ENCODE peak calls at places on chromosomes 12 and 14, in four cellular contexts. G is H1, Q is GM12878, D is K562. I is an unnamed sample.

GRCh38 chr12:55965941-55966407 is at the start of gene PMEL:
- DNase-seq in D (no peak), Q (no peak), G (no peak), I (no peak)

GRCh38 chr12:92538970-92539749 is 163.6 kb upstream of the PLEKHG7 start:
- DNase-seq in D (peak), Q (peak), G (no peak), I (no peak)

GRCh38 chr12:21656931-21657335 is 709 bp downstream of the LDHB start:
- DNase-seq in Q (no peak), G (no peak), D (peak), I (no peak)

GRCh38 chr12:106309671-106310313 is 7.3 kb downstream of the TCP11L2 start:
- DNase-seq in D (no peak), G (no peak), Q (no peak), I (no peak)

GRCh38 chr14:38158468-38158867 is 49.2 kb upstream of the SSTR1 start:
- DNase-seq in Q (no peak), G (no peak), D (no peak), I (no peak)

GRCh38 chr14:43803076-43803689 is 703.9 kb downstream of the FSCB start:
- DNase-seq in Q (no peak), D (no peak), G (no peak), I (no peak)

GRCh38 chr12:810635-811415 is 58.4 kb downstream of the WNK1 start:
- DNase-seq in D (peak), Q (no peak), G (no peak), I (no peak)

GRCh38 chr12:76786986-76787385 is 23.1 kb downstream of the ZDHHC17 start:
- DNase-seq in Q (no peak), D (peak), G (no peak), I (no peak)

GRCh38 chr12:79119796-79120195 is 255.2 kb downstream of the SYT1 start:
- DNase-seq in Q (no peak), D (no peak), G (peak), I (no peak)

GRCh38 chr12:127235771-127236170 is 1031.2 kb upstream of the TMEM132C start:
- DNase-seq in G (no peak), D (no peak), Q (no peak), I (no peak)

GRCh38 chr14:20476795-20477194 is 7.6 kb downstream of the PNP start:
- DNase-seq in Q (no peak), G (no peak), D (no peak), I (no peak)

GRCh38 chr14:99584823-99585222 is 19.2 kb downstream of the CCDC85C start:
- DNase-seq in Q (no peak), D (no peak), G (no peak), I (no peak)

GRCh38 chr14:50462111-50462510 is 65.4 kb upstream of the CDKL1 start:
- DNase-seq in G (no peak), Q (no peak), D (no peak), I (no peak)

GRCh38 chr12:29499235-29499634 is 1.7 kb upstream of the OVCH1 start:
- DNase-seq in G (no peak), Q (no peak), D (no peak), I (no peak)

GRCh38 chr14:53004976-53005375 is 54.1 kb upstream of the FERMT2 start:
- DNase-seq in D (no peak), Q (no peak), G (no peak), I (no peak)

GRCh38 chr14:48771717-48772116 is 814.5 kb downstream of the RPS29 start:
- DNase-seq in D (no peak), Q (no peak), G (no peak), I (no peak)
- TF ChIP-seq HDAC6 in D (no peak), Q (no peak), G (no peak), I (no peak)

GRCh38 chr12:124904306-124905098 is 9.9 kb downstream of the UBC start:
- DNase-seq in D (peak), G (no peak), Q (no peak), I (peak)
- TF ChIP-seq HDAC6 in D (no peak), G (no peak), Q (no peak), I (no peak)

GRCh38 chr12:49733219-49734017 is 7.9 kb upstream of the TMBIM6 start:
- DNase-seq in G (no peak), Q (no peak), D (no peak), I (peak)

GRCh38 chr12:49728446-49728845 is 12.9 kb upstream of the TMBIM6 start:
- DNase-seq in D (no peak), G (no peak), Q (no peak), I (no peak)

GRCh38 chr12:49730050-49730449 is 11.3 kb upstream of the TMBIM6 start:
- DNase-seq in G (no peak), Q (no peak), D (no peak), I (no peak)

DNA sequence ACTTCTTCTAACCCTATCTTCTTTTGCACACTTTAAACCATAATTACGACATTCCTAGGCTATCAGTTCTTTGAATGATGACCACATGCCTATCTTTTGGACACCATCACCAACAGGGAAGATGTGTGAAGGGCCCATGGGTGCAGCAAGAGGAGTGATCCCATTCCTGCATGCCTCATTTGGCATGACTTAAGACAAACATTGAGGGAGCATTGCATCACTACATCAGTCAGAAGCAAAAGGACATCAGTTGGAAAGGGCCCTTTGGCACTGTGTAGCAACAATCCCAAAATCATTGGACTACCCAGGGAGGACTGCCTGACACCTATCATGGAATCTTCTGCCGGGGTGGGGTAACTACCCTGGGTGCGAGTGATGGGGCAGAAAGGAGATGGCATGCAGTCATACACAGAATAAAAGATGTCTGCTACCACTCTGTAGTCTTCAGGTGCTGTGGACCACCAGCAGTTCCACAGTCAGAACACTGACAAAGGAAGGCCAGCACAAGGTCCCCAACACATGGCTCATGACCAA is 10.7 kb upstream of the TMBIM6 start:
- DNase-seq in Q (no peak), D (peak), G (no peak), I (no peak)
- TF ChIP-seq HDAC6 in Q (no peak), D (no peak), G (no peak), I (no peak)

DNA sequence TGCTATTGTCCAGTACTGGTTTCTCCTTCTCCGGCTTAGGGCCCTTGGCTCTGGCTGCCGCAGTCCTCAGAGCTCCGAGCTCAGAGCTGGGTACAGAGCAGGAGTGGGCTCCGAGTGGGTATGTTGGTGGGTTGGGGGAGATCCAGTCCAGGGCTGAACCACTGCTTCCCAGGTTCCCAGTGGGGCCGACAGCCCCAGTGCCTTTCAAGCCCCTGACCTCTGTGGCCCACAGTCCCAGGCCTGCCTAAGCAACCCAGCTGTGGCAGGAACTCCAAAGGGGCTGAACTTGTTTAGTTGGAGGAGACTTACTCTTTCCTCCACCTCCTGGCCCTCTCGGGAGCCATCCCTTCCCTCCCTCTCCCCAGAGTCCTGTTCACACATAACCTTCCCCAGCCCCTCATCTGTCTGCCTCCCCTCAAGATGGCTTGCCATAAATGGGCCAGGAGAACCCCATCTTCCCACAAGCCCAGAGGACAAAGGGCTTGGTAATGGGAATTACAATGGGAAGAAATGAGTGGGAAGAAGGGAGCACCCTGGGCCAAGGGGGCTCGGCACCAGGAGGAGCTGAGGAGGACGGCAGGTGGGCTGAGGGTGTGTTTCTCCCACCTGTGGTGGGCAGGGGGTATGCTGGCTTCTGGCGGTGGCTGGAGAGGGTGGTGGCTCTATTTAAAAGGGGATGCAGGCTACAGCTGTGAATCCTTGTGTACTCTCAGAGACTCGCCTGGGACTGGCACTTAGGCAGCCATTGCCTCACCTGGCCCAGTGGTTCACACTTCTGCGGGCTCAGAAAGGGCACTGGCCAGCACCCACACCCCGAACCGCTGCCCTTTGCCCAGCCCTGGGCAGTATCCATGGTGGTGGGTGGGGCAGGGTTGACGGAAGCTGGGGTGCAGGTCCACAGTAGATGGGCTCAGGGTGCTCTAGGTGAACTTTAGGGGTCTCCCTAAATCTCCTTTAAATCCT is 3.8 kb upstream of the MYH6 start:
- DNase-seq in Q (no peak), G (no peak), D (no peak), I (no peak)
- TF ChIP-seq HDAC6 in Q (no peak), G (no peak), D (no peak), I (no peak)

GRCh38 chr12:62925680-62926079 is 9.3 kb downstream of the PPM1H start:
- DNase-seq in G (no peak), Q (no peak), D (no peak), I (no peak)

GRCh38 chr12:62917939-62918338 is 17.0 kb downstream of the PPM1H start:
- DNase-seq in D (no peak), Q (no peak), G (no peak), I (no peak)

GRCh38 chr12:62919827-62920226 is 15.1 kb downstream of the PPM1H start:
- DNase-seq in G (no peak), D (no peak), Q (no peak), I (no peak)

GRCh38 chr12:62924084-62924483 is 10.9 kb downstream of the PPM1H start:
- DNase-seq in Q (no peak), G (no peak), D (no peak), I (no peak)

GRCh38 chr12:62922539-62922938 is 12.4 kb downstream of the PPM1H start:
- DNase-seq in D (no peak), Q (no peak), G (no peak), I (no peak)
- TF ChIP-seq HDAC6 in D (no peak), Q (no peak), G (no peak), I (no peak)

DNA sequence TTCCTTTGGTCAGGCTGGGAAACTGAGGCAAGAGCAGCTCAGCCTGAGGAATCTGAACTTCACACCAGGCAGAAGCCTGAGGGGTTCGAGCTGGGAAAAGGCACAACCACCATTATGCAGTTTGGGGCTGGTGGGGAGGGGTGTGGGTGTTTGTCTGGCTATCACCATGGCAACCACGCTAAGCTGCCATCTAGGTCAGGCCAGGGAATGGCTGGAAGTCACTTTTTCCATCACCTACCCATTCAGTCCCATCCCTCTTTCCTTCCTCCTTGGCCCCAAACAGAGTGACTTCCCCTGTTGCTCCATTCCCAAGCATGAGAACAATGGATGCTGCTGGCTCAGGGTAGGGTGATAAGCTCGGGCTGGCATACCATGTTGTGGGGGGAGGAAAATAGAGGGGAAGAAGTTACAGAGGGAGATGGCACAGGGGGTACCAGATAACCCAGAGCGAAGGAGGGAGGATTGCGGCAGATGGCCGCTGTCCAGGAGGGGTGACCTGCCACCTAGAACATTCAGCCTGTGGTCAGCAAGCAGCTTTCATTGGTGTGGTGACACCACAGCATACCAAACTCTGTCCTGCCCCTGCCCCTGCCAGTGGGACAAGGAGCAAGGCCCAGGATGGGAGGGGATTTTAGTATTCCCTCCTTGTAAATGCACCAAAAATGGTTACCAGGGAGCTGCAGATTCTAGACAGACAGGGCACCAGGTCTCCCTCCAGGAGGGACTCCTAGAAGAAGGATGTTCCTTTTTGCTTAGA is 36.4 kb upstream of the PLEKHG6 start:
- DNase-seq in G (no peak), Q (no peak), D (peak), I (no peak)
- TF ChIP-seq HDAC6 in G (no peak), Q (no peak), D (no peak), I (no peak)